ENCODE peak calls at places on chromosome 4, in ten cellular contexts. One of them, this sample, is unnamed.

GRCh38 chr4:7398788-7399432 is 35.8 kb downstream of the PSAPL1 start:
- DNase-seq in epithelial cell of proximal tubule: no peak
- DNase-seq in GM12865: no peak
- DNase-seq in thyroid gland: peak; percentile 1
- DNase-seq in AG09309: no peak
- DNase-seq in fibroblast of the aortic adventitia: no peak
- DNase-seq in transverse colon: no peak
- DNase-seq in esophagus squamous epithelium: no peak
- DNase-seq in upper lobe of right lung: no peak
- DNase-seq in AG10803: no peak
- DNase-seq in this sample: no peak

GRCh38 chr4:7988437-7988836 is 48.8 kb upstream of the AFAP1 start:
- DNase-seq in epithelial cell of proximal tubule: no peak
- DNase-seq in GM12865: no peak
- DNase-seq in thyroid gland: no peak
- DNase-seq in AG09309: peak; percentile 64
- DNase-seq in fibroblast of the aortic adventitia: peak; percentile 68
- DNase-seq in transverse colon: no peak
- DNase-seq in esophagus squamous epithelium: no peak
- DNase-seq in upper lobe of right lung: no peak
- DNase-seq in AG10803: peak; percentile 84
- DNase-seq in this sample: no peak

GRCh38 chr4:37715889-37716402 is 29.8 kb upstream of the RELL1 start:
- DNase-seq in epithelial cell of proximal tubule: no peak
- DNase-seq in GM12865: peak; percentile 78
- DNase-seq in thyroid gland: no peak
- DNase-seq in AG09309: no peak
- DNase-seq in fibroblast of the aortic adventitia: peak; percentile 32
- DNase-seq in transverse colon: peak; percentile 82
- DNase-seq in esophagus squamous epithelium: no peak
- DNase-seq in upper lobe of right lung: no peak
- DNase-seq in AG10803: no peak
- DNase-seq in this sample: peak; percentile 11

GRCh38 chr4:120524237-120524636 is 398.3 kb downstream of the PRDM5 start:
- DNase-seq in epithelial cell of proximal tubule: no peak
- DNase-seq in GM12865: no peak
- DNase-seq in thyroid gland: no peak
- DNase-seq in AG09309: no peak
- DNase-seq in fibroblast of the aortic adventitia: no peak
- DNase-seq in transverse colon: no peak
- DNase-seq in esophagus squamous epithelium: no peak
- DNase-seq in upper lobe of right lung: no peak
- DNase-seq in AG10803: no peak
- DNase-seq in this sample: no peak

GRCh38 chr4:157052429-157053040 is 23.4 kb upstream of the GLRB start:
- DNase-seq in epithelial cell of proximal tubule: peak; percentile 13
- DNase-seq in GM12865: no peak
- DNase-seq in thyroid gland: no peak
- DNase-seq in AG09309: no peak
- DNase-seq in fibroblast of the aortic adventitia: no peak
- DNase-seq in transverse colon: no peak
- DNase-seq in esophagus squamous epithelium: no peak
- DNase-seq in upper lobe of right lung: no peak
- DNase-seq in AG10803: peak; percentile 40
- DNase-seq in this sample: no peak

GRCh38 chr4:128663325-128663724 is 146.2 kb upstream of the JADE1 start:
- DNase-seq in epithelial cell of proximal tubule: no peak
- DNase-seq in GM12865: peak; percentile 89
- DNase-seq in thyroid gland: no peak
- DNase-seq in AG09309: no peak
- DNase-seq in fibroblast of the aortic adventitia: no peak
- DNase-seq in transverse colon: peak; percentile 50
- DNase-seq in esophagus squamous epithelium: no peak
- DNase-seq in upper lobe of right lung: no peak
- DNase-seq in AG10803: no peak
- DNase-seq in this sample: no peak

GRCh38 chr4:11587797-11588196 is 159.1 kb upstream of the HS3ST1 start:
- DNase-seq in epithelial cell of proximal tubule: no peak
- DNase-seq in GM12865: peak; percentile 27
- DNase-seq in thyroid gland: no peak
- DNase-seq in AG09309: no peak
- DNase-seq in fibroblast of the aortic adventitia: no peak
- DNase-seq in transverse colon: no peak
- DNase-seq in esophagus squamous epithelium: no peak
- DNase-seq in upper lobe of right lung: no peak
- DNase-seq in AG10803: no peak
- DNase-seq in this sample: no peak

GRCh38 chr4:63717384-63717783 is 691.9 kb downstream of the TECRL start:
- DNase-seq in epithelial cell of proximal tubule: no peak
- DNase-seq in GM12865: peak; percentile 4
- DNase-seq in thyroid gland: no peak
- DNase-seq in AG09309: no peak
- DNase-seq in fibroblast of the aortic adventitia: no peak
- DNase-seq in transverse colon: no peak
- DNase-seq in esophagus squamous epithelium: no peak
- DNase-seq in upper lobe of right lung: no peak
- DNase-seq in AG10803: no peak
- DNase-seq in this sample: peak; percentile 11

GRCh38 chr4:131547506-131547981 is 1601.5 kb upstream of the PCDH10 start:
- DNase-seq in epithelial cell of proximal tubule: no peak
- DNase-seq in GM12865: peak; percentile 72
- DNase-seq in thyroid gland: no peak
- DNase-seq in AG09309: no peak
- DNase-seq in fibroblast of the aortic adventitia: no peak
- DNase-seq in transverse colon: no peak
- DNase-seq in esophagus squamous epithelium: no peak
- DNase-seq in upper lobe of right lung: no peak
- DNase-seq in AG10803: no peak
- DNase-seq in this sample: no peak

GRCh38 chr4:122588453-122589238 is 32.2 kb downstream of the IL21 start:
- DNase-seq in epithelial cell of proximal tubule: no peak
- DNase-seq in GM12865: no peak
- DNase-seq in thyroid gland: no peak
- DNase-seq in AG09309: peak; percentile 44
- DNase-seq in fibroblast of the aortic adventitia: peak; percentile 40
- DNase-seq in transverse colon: no peak
- DNase-seq in esophagus squamous epithelium: no peak
- DNase-seq in upper lobe of right lung: no peak
- DNase-seq in AG10803: peak; percentile 77
- DNase-seq in this sample: no peak

GRCh38 chr4:165079476-165079875 is 25.8 kb downstream of the TRIM75 start:
- DNase-seq in epithelial cell of proximal tubule: peak; percentile 39
- DNase-seq in GM12865: no peak
- DNase-seq in thyroid gland: peak; percentile 80
- DNase-seq in AG09309: no peak
- DNase-seq in fibroblast of the aortic adventitia: no peak
- DNase-seq in transverse colon: peak; percentile 74
- DNase-seq in esophagus squamous epithelium: no peak
- DNase-seq in upper lobe of right lung: no peak
- DNase-seq in AG10803: no peak
- DNase-seq in this sample: peak; percentile 16

GRCh38 chr4:85720736-85721135 is 245.8 kb downstream of the ARHGAP24 start:
- DNase-seq in epithelial cell of proximal tubule: peak; percentile 19
- DNase-seq in GM12865: no peak
- DNase-seq in thyroid gland: no peak
- DNase-seq in AG09309: no peak
- DNase-seq in fibroblast of the aortic adventitia: peak; percentile 45
- DNase-seq in transverse colon: no peak
- DNase-seq in esophagus squamous epithelium: no peak
- DNase-seq in upper lobe of right lung: no peak
- DNase-seq in AG10803: peak; percentile 51
- DNase-seq in this sample: no peak

GRCh38 chr4:38162240-38162784 is 202.1 kb downstream of the PTTG2 start:
- DNase-seq in epithelial cell of proximal tubule: peak; percentile 89
- DNase-seq in GM12865: no peak
- DNase-seq in thyroid gland: no peak
- DNase-seq in AG09309: no peak
- DNase-seq in fibroblast of the aortic adventitia: peak; percentile 89
- DNase-seq in transverse colon: no peak
- DNase-seq in esophagus squamous epithelium: no peak
- DNase-seq in upper lobe of right lung: no peak
- DNase-seq in AG10803: peak; percentile 70
- DNase-seq in this sample: peak; percentile 86

DNA sequence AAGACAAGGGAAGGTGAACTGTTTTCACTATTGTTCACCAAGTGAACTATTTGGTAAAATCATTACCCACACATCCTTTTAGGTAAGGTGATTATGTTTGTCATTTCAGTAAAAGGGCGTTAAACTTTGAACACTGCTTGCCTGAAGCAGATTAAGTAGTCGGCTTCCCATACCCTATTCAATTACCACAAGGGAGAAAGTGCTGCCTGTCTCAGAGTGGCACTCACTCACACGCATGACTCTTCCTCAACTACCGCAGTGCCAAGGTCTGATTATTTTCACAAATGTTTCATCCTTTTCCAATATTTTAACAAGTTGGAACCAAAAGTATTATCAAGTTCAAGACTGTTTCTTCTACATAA is 11.0 kb downstream of the VEGFC start:
- DNase-seq in epithelial cell of proximal tubule: no peak
- DNase-seq in GM12865: no peak
- DNase-seq in thyroid gland: no peak
- DNase-seq in AG09309: no peak
- DNase-seq in fibroblast of the aortic adventitia: no peak
- DNase-seq in transverse colon: no peak
- DNase-seq in esophagus squamous epithelium: no peak
- DNase-seq in upper lobe of right lung: no peak
- DNase-seq in AG10803: no peak
- DNase-seq in this sample: no peak
- H3K4me3 ChIP-seq in epithelial cell of proximal tubule: no peak overlapping the region
- H3K4me3 ChIP-seq in GM12865: no peak overlapping the region
- H3K4me3 ChIP-seq in thyroid gland: no peak overlapping the region
- H3K4me3 ChIP-seq in AG09309: no peak overlapping the region
- H3K4me3 ChIP-seq in fibroblast of the aortic adventitia: no peak overlapping the region
- H3K4me3 ChIP-seq in transverse colon: no peak overlapping the region
- H3K4me3 ChIP-seq in esophagus squamous epithelium: peak overlapping the region; percentile 1
- H3K4me3 ChIP-seq in upper lobe of right lung: no peak overlapping the region
- H3K4me3 ChIP-seq in AG10803: peak overlapping the region; percentile 29
- H3K4me3 ChIP-seq in this sample: no peak overlapping the region

DNA sequence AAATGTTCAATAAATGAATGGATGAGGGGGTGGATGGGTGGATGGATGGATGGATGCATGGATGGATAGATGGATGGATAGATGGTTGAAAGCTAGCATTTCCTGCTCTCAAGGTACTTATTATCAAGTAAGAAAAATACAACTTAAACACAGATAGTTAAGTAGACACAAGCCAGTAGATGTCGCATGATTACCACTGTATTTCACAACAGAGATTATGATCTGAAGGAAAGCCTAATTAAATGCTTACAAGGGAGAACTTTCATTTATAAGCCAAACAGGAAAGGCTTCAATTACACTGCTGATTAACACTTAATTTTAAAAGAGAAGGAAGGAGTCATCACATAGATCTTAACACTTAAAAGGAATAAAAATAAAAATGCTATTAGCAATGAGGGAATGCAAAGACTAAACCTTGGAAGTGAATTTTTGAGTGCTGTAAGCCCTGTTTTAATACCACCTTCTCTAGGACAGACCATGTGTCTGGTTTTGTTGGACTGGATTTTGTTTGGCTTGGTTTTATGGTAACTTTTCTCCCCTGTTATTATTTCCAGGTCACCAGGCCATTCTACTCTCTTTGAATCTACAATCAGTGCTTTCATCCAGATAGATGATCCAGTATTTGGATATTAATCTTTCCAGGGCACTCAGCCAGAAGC is 75.4 kb upstream of the SLC39A8 start:
- DNase-seq in epithelial cell of proximal tubule: no peak
- DNase-seq in GM12865: no peak
- DNase-seq in thyroid gland: no peak
- DNase-seq in AG09309: no peak
- DNase-seq in fibroblast of the aortic adventitia: peak; percentile 50
- DNase-seq in transverse colon: no peak
- DNase-seq in esophagus squamous epithelium: no peak
- DNase-seq in upper lobe of right lung: no peak
- DNase-seq in AG10803: peak; percentile 52
- DNase-seq in this sample: no peak
- TF ChIP-seq CTCF in epithelial cell of proximal tubule: no peak
- TF ChIP-seq CTCF in GM12865: no peak
- TF ChIP-seq CTCF in thyroid gland: no peak
- TF ChIP-seq CTCF in AG09309: peak; percentile 27
- TF ChIP-seq CTCF in fibroblast of the aortic adventitia: peak; percentile 18
- TF ChIP-seq CTCF in transverse colon: no peak
- TF ChIP-seq CTCF in esophagus squamous epithelium: no peak
- TF ChIP-seq CTCF in upper lobe of right lung: peak; percentile 23
- TF ChIP-seq CTCF in AG10803: peak; percentile 57
- TF ChIP-seq CTCF in this sample: no peak

GRCh38 chr4:138242830-138243149 is 641 bp upstream of the SLC7A11 start:
- DNase-seq in epithelial cell of proximal tubule: no peak
- DNase-seq in GM12865: peak; percentile 27
- DNase-seq in thyroid gland: no peak
- DNase-seq in AG09309: no peak
- DNase-seq in fibroblast of the aortic adventitia: no peak
- DNase-seq in transverse colon: no peak
- DNase-seq in esophagus squamous epithelium: no peak
- DNase-seq in upper lobe of right lung: no peak
- DNase-seq in AG10803: no peak
- DNase-seq in this sample: no peak

GRCh38 chr4:138238521-138239292 is 3.4 kb downstream of the SLC7A11 start:
- DNase-seq in epithelial cell of proximal tubule: no peak
- DNase-seq in GM12865: no peak
- DNase-seq in thyroid gland: no peak
- DNase-seq in AG09309: no peak
- DNase-seq in fibroblast of the aortic adventitia: no peak
- DNase-seq in transverse colon: no peak
- DNase-seq in esophagus squamous epithelium: no peak
- DNase-seq in upper lobe of right lung: no peak
- DNase-seq in AG10803: no peak
- DNase-seq in this sample: no peak

GRCh38 chr4:138241281-138242075 is 671 bp downstream of the SLC7A11 start:
- DNase-seq in epithelial cell of proximal tubule: no peak
- DNase-seq in GM12865: peak; percentile 33
- DNase-seq in thyroid gland: peak; percentile 42
- DNase-seq in AG09309: no peak
- DNase-seq in fibroblast of the aortic adventitia: peak; percentile 61
- DNase-seq in transverse colon: no peak
- DNase-seq in esophagus squamous epithelium: no peak
- DNase-seq in upper lobe of right lung: no peak
- DNase-seq in AG10803: peak; percentile 78
- DNase-seq in this sample: no peak

GRCh38 chr4:138242076-138242829 is at the start of gene SLC7A11:
- DNase-seq in epithelial cell of proximal tubule: peak; percentile 97
- DNase-seq in GM12865: peak; percentile 97
- DNase-seq in thyroid gland: peak; percentile 74
- DNase-seq in AG09309: peak; percentile 99
- DNase-seq in fibroblast of the aortic adventitia: peak; percentile 99
- DNase-seq in transverse colon: peak; percentile 83
- DNase-seq in esophagus squamous epithelium: peak; percentile 8
- DNase-seq in upper lobe of right lung: no peak
- DNase-seq in AG10803: peak; percentile 100
- DNase-seq in this sample: peak; percentile 92

GRCh38 chr4:138239496-138239895 is 2.7 kb downstream of the SLC7A11 start:
- DNase-seq in epithelial cell of proximal tubule: no peak
- DNase-seq in GM12865: no peak
- DNase-seq in thyroid gland: no peak
- DNase-seq in AG09309: no peak
- DNase-seq in fibroblast of the aortic adventitia: no peak
- DNase-seq in transverse colon: no peak
- DNase-seq in esophagus squamous epithelium: no peak
- DNase-seq in upper lobe of right lung: no peak
- DNase-seq in AG10803: no peak
- DNase-seq in this sample: no peak
- H3K4me3 ChIP-seq in epithelial cell of proximal tubule: no peak overlapping the region
- H3K4me3 ChIP-seq in GM12865: peak overlapping the region; percentile 27
- H3K4me3 ChIP-seq in thyroid gland: no peak overlapping the region
- H3K4me3 ChIP-seq in AG09309: no peak overlapping the region
- H3K4me3 ChIP-seq in fibroblast of the aortic adventitia: peak overlapping the region; percentile 74
- H3K4me3 ChIP-seq in transverse colon: no peak overlapping the region
- H3K4me3 ChIP-seq in esophagus squamous epithelium: no peak overlapping the region
- H3K4me3 ChIP-seq in upper lobe of right lung: no peak overlapping the region
- H3K4me3 ChIP-seq in AG10803: peak overlapping the region; percentile 83
- H3K4me3 ChIP-seq in this sample: no peak overlapping the region

GRCh38 chr4:42152507-42153504 is at the start of gene BEND4:
- DNase-seq in epithelial cell of proximal tubule: no peak
- DNase-seq in GM12865: no peak
- DNase-seq in thyroid gland: no peak
- DNase-seq in AG09309: no peak
- DNase-seq in fibroblast of the aortic adventitia: no peak
- DNase-seq in transverse colon: peak; percentile 22
- DNase-seq in esophagus squamous epithelium: no peak
- DNase-seq in upper lobe of right lung: no peak
- DNase-seq in AG10803: no peak
- DNase-seq in this sample: no peak
- TF ChIP-seq CTCF in epithelial cell of proximal tubule: no peak
- TF ChIP-seq CTCF in GM12865: no peak
- TF ChIP-seq CTCF in thyroid gland: no peak
- TF ChIP-seq CTCF in AG09309: no peak
- TF ChIP-seq CTCF in fibroblast of the aortic adventitia: no peak
- TF ChIP-seq CTCF in transverse colon: no peak
- TF ChIP-seq CTCF in esophagus squamous epithelium: no peak
- TF ChIP-seq CTCF in upper lobe of right lung: no peak
- TF ChIP-seq CTCF in AG10803: no peak
- TF ChIP-seq CTCF in this sample: no peak

This sample was measured in astrocyte of the cerebellum.